ENCODE peak calls at places on chromosomes 12 and 14, in five cellular contexts. N is SJSA1, T is neural progenitor cell, Z is adrenal gland, M is heart right ventricle. O is an unnamed sample. For H3K9me3 and H3K4me1, the result is how much of the 10 kb centered on the place peaks cover.

GRCh38 chr12:89993632-89994031 is 285.0 kb upstream of the ATP2B1 start:
- DNase-seq in N (no peak), T (no peak), Z (no peak), M (no peak), O (no peak)

GRCh38 chr14:70254476-70254961 is 65.8 kb upstream of the SLC8A3 start:
- DNase-seq in M (no peak), Z (peak), N (peak), T (peak), O (no peak)

GRCh38 chr12:117038919-117039318 is 60.3 kb downstream of the TESC start:
- DNase-seq in T (no peak), Z (no peak), M (no peak), N (no peak), O (peak)

GRCh38 chr14:54791001-54791400 is 111.6 kb downstream of the GCH1 start:
- DNase-seq in Z (no peak), T (no peak), M (no peak), N (no peak), O (no peak)

GRCh38 chr14:100636559-100636958 is 49.3 kb upstream of the BEGAIN start:
- DNase-seq in T (no peak), N (no peak), M (no peak), Z (no peak), O (no peak)

GRCh38 chr14:99246536-99247083 is 25.4 kb downstream of the BCL11B start:
- DNase-seq in N (no peak), M (no peak), Z (no peak), T (peak), O (no peak)

GRCh38 chr14:53409974-53410373 is 256.9 kb upstream of the DDHD1 start:
- DNase-seq in M (no peak), Z (no peak), N (peak), T (no peak), O (no peak)

GRCh38 chr14:87712386-87713113 is 280.4 kb downstream of the GALC start:
- DNase-seq in T (peak), N (no peak), Z (no peak), M (no peak), O (no peak)

GRCh38 chr14:105855893-105856675 is 329.7 kb downstream of the TMEM121 start:
- DNase-seq in Z (no peak), M (peak), N (no peak), T (no peak), O (peak)

GRCh38 chr14:52834440-52834842 is 43.0 kb upstream of the GNPNAT1 start:
- DNase-seq in Z (no peak), M (no peak), N (peak), T (no peak), O (no peak)

GRCh38 chr12:82955020-82955419 is 268.3 kb downstream of the TMTC2 start:
- DNase-seq in Z (no peak), M (no peak), N (no peak), T (no peak), O (no peak)

GRCh38 chr12:130254476-130255276 is 83.0 kb upstream of the PIWIL1 start:
- DNase-seq in M (no peak), T (peak), Z (no peak), N (no peak), O (no peak)

GRCh38 chr12:52045794-52046199 is 5.4 kb upstream of the NR4A1 start:
- DNase-seq in T (no peak), N (no peak), M (peak), Z (peak), O (no peak)

GRCh38 chr14:74414380-74414779 is 11.6 kb downstream of the SYNDIG1L start:
- DNase-seq in Z (no peak), M (no peak), T (peak), N (no peak), O (no peak)

GRCh38 chr14:54756656-54757392 is 145.8 kb downstream of the GCH1 start:
- DNase-seq in Z (no peak), N (no peak), M (no peak), T (no peak), O (no peak)

GRCh38 chr14:72888202-72888601 is 5.7 kb downstream of the DPF3 start:
- DNase-seq in N (no peak), Z (no peak), T (no peak), M (no peak), O (no peak)

GRCh38 chr12:29816869-29817730 is 33.4 kb upstream of the TMTC1 start:
- DNase-seq in Z (no peak), T (no peak), M (no peak), N (no peak), O (no peak)

GRCh38 chr14:89443002-89443660 is 26.1 kb upstream of the FOXN3 start:
- DNase-seq in Z (no peak), T (no peak), M (no peak), N (peak), O (no peak)

GRCh38 chr14:102691763-102692162 is 85.5 kb upstream of the TRAF3 start:
- DNase-seq in M (no peak), N (no peak), T (no peak), Z (no peak), O (no peak)

GRCh38 chr12:3278681-3279414 is 201.7 kb downstream of the TSPAN9 start:
- DNase-seq in N (no peak), T (no peak), Z (no peak), M (no peak), O (no peak)

GRCh38 chr12:108802666-108803036 is 54.7 kb downstream of the SSH1 start:
- DNase-seq in Z (no peak), T (no peak), N (no peak), M (no peak), O (no peak)

GRCh38 chr12:32918890-32919791 is 22.6 kb upstream of the PKP2 start:
- DNase-seq in N (peak), Z (no peak), T (peak), M (peak), O (no peak)

GRCh38 chr14:70887207-70888150 is 19.8 kb upstream of the PCNX1 start:
- DNase-seq in T (no peak), N (no peak), Z (peak), M (no peak), O (no peak)

GRCh38 chr12:89947437-89948265 is 239.0 kb upstream of the ATP2B1 start:
- DNase-seq in N (peak), Z (peak), T (no peak), M (no peak), O (no peak)

GRCh38 chr12:48012070-48012469 is 7.8 kb upstream of the COL2A1 start:
- DNase-seq in Z (no peak), T (no peak), M (no peak), N (peak), O (no peak)

GRCh38 chr14:101394374-101394773 is 166.9 kb upstream of the DIO3 start:
- DNase-seq in N (no peak), T (no peak), Z (no peak), M (no peak), O (no peak)

GRCh38 chr12:38998887-38999482 is 93.6 kb upstream of the CPNE8 start:
- DNase-seq in Z (no peak), T (peak), M (no peak), N (no peak), O (no peak)

GRCh38 chr12:11824069-11824468 is 174.6 kb downstream of the ETV6 start:
- DNase-seq in M (no peak), Z (no peak), N (no peak), T (no peak), O (no peak)
- H3K27ac ChIP-seq in M (no peak), Z (no peak), N (no peak), T (peak), O (no peak)

DNA sequence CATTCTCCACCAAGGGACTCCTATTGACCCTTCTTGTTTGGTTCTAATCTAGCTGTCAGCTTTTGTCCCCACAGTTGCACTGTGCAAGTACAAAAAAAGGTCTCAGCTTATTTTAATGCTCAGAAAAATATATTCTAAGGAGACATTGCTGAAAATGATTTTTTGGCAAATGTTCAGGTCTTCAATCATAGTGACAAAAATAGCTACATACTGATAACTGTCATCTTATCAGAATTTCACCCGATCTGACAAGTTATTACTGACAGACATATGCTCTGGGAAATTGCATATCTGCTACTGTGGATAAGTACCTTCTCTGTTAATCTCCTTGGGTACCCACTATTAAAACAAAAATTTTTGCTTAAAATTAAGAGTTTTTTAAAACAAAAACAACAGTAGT is 263.6 kb downstream of the FLRT2 start:
- DNase-seq in T (no peak), M (no peak), Z (no peak), N (no peak), O (no peak)
- H3K9me3 ChIP-seq in T (under half), M (under half), Z (under half), N (under half), O (under half)

GRCh38 chr14:83779266-83779665 is 1750.7 kb upstream of the FLRT2 start:
- DNase-seq in N (no peak), M (no peak), Z (no peak), T (no peak), O (no peak)
- H3K4me1 ChIP-seq in N (under half), M (under half), Z (under half), T (under half), O (under half)

GRCh38 chr14:98172243-98172778 is 1099.7 kb downstream of the BCL11B start:
- DNase-seq in M (no peak), N (no peak), T (no peak), Z (no peak), O (no peak)
- H3K27ac ChIP-seq in M (no peak), N (no peak), T (no peak), Z (no peak), O (no peak)

DNA sequence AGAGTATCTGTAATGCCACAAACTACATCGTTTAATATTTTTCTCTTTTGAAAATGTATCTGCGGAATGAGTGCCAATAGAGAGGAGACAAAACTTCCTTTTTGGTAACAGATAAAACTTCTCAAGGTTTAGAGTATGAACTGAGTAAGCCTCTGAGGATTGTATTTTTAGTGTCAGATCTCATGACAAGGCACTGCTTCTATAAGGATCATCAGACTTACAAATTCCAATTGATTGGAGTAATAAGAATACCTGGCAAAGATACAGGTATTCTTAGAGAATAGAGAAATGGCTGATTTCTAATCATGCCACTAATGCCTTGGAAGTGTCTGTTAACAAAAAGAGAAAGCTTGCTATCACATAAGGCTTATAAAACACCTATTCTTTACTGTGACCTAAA is 45.3 kb downstream of the SLC35F4 start:
- DNase-seq in T (no peak), N (no peak), Z (no peak), M (no peak), O (no peak)
- H3K9me3 ChIP-seq in T (under half), N (under half), Z (under half), M (under half), O (under half)

GRCh38 chr12:26113194-26113654 is 11.6 kb downstream of the BHLHE41 start:
- DNase-seq in Z (peak), M (peak), N (no peak), T (peak), O (no peak)
- H3K4me1 ChIP-seq in Z (under half), M (under half), N (under half), T (under half), O (half or more)

GRCh38 chr14:23171251-23171975 is 12.0 kb downstream of the SLC7A8 start:
- DNase-seq in M (no peak), N (no peak), Z (no peak), T (no peak), O (no peak)
- H3K27ac ChIP-seq in M (no peak), N (no peak), Z (no peak), T (no peak), O (no peak)

GRCh38 chr14:31441273-31442110 is 15.8 kb downstream of the DTD2 start:
- DNase-seq in M (no peak), N (peak), T (no peak), Z (no peak), O (no peak)
- H3K9me3 ChIP-seq in M (under half), N (under half), T (under half), Z (under half), O (under half)

GRCh38 chr14:77025744-77026165 is 2.8 kb downstream of the IRF2BPL start:
- DNase-seq in M (no peak), N (no peak), T (peak), Z (peak), O (peak)

GRCh38 chr14:77026166-77026929 is 2.2 kb downstream of the IRF2BPL start:
- DNase-seq in N (peak), M (no peak), Z (peak), T (peak), O (peak)

GRCh38 chr14:77023001-77023996 is 5.2 kb downstream of the IRF2BPL start:
- DNase-seq in N (no peak), T (peak), Z (peak), M (no peak), O (no peak)

GRCh38 chr14:77022219-77022852 is 6.2 kb downstream of the IRF2BPL start:
- DNase-seq in Z (no peak), N (no peak), M (no peak), T (no peak), O (no peak)

GRCh38 chr14:77024171-77024627 is 4.3 kb downstream of the IRF2BPL start:
- DNase-seq in N (no peak), M (no peak), T (peak), Z (peak), O (peak)
- H3K4me1 ChIP-seq in N (under half), M (half or more), T (under half), Z (under half), O (half or more)